ENCODE peak calls at places on chromosomes 4 and X, in four cellular contexts. One of them, this sample, is unnamed.

GRCh38 chrX:23766650-23767551 is 16.1 kb upstream of the SAT1 start:
- DNase-seq in upper lobe of left lung: no peak
- DNase-seq in pancreas: no peak
- DNase-seq in A549: no peak
- DNase-seq in this sample: no peak

GRCh38 chrX:65601530-65602281 is 65.7 kb upstream of the MSN start:
- DNase-seq in pancreas: peak
- DNase-seq in upper lobe of left lung: peak
- DNase-seq in A549: no peak
- DNase-seq in this sample: peak

GRCh38 chr4:119139822-119140252 is 4.2 kb downstream of the MYOZ2 start:
- DNase-seq in pancreas: no peak
- DNase-seq in upper lobe of left lung: no peak
- DNase-seq in A549: no peak
- DNase-seq in this sample: no peak

GRCh38 chr4:75232546-75232945 is 281.7 kb downstream of the RCHY1 start:
- DNase-seq in upper lobe of left lung: no peak
- DNase-seq in A549: no peak
- DNase-seq in pancreas: no peak
- DNase-seq in this sample: no peak

GRCh38 chrX:37347420-37347819 is 1.7 kb upstream of the PRRG1 start:
- DNase-seq in pancreas: no peak
- DNase-seq in upper lobe of left lung: no peak
- DNase-seq in A549: no peak
- DNase-seq in this sample: no peak

GRCh38 chrX:17072726-17073125 is 126.3 kb downstream of the REPS2 start:
- DNase-seq in upper lobe of left lung: no peak
- DNase-seq in pancreas: no peak
- DNase-seq in A549: no peak
- DNase-seq in this sample: no peak

GRCh38 chr4:127400736-127401346 is 231.9 kb upstream of the INTU start:
- DNase-seq in upper lobe of left lung: peak
- DNase-seq in pancreas: peak
- DNase-seq in A549: peak
- DNase-seq in this sample: no peak

GRCh38 chr4:40939826-40940225 is 190.1 kb downstream of the NSUN7 start:
- DNase-seq in pancreas: no peak
- DNase-seq in upper lobe of left lung: no peak
- DNase-seq in A549: no peak
- DNase-seq in this sample: no peak

GRCh38 chrX:55057691-55058249 is 17.1 kb upstream of the PAGE2B start:
- DNase-seq in A549: peak
- DNase-seq in upper lobe of left lung: no peak
- DNase-seq in pancreas: peak
- DNase-seq in this sample: no peak

GRCh38 chr4:89837385-89837995 is 529 bp upstream of the SNCA start:
- DNase-seq in upper lobe of left lung: no peak
- DNase-seq in pancreas: no peak
- DNase-seq in A549: peak
- DNase-seq in this sample: no peak

GRCh38 chr4:2936773-2937145 is 26.4 kb downstream of the NOP14 start:
- DNase-seq in upper lobe of left lung: peak
- DNase-seq in A549: no peak
- DNase-seq in pancreas: peak
- DNase-seq in this sample: peak

GRCh38 chr4:26995316-26995715 is 134.7 kb downstream of the STIM2 start:
- DNase-seq in pancreas: no peak
- DNase-seq in upper lobe of left lung: no peak
- DNase-seq in A549: no peak
- DNase-seq in this sample: no peak

GRCh38 chr4:180333156-180333555 is 1910.0 kb upstream of the TENM3 start:
- DNase-seq in A549: no peak
- DNase-seq in pancreas: no peak
- DNase-seq in upper lobe of left lung: no peak
- DNase-seq in this sample: no peak

GRCh38 chrX:29295987-29296680 is 708.9 kb downstream of the IL1RAPL1 start:
- DNase-seq in pancreas: no peak
- DNase-seq in A549: no peak
- DNase-seq in upper lobe of left lung: no peak
- DNase-seq in this sample: no peak

GRCh38 chr4:71709961-71710360 is 73.9 kb downstream of the GC start:
- DNase-seq in A549: no peak
- DNase-seq in upper lobe of left lung: no peak
- DNase-seq in pancreas: no peak
- DNase-seq in this sample: no peak

GRCh38 chr4:107913283-107913899 is 18.0 kb upstream of the CYP2U1 start:
- DNase-seq in A549: peak
- DNase-seq in upper lobe of left lung: peak
- DNase-seq in pancreas: peak
- DNase-seq in this sample: no peak

GRCh38 chrX:10197597-10198210 is 40.9 kb downstream of the CLCN4 start:
- DNase-seq in A549: no peak
- DNase-seq in pancreas: no peak
- DNase-seq in upper lobe of left lung: no peak
- DNase-seq in this sample: no peak

GRCh38 chr4:88797725-88798124 is 100.1 kb upstream of the NAP1L5 start:
- DNase-seq in A549: no peak
- DNase-seq in upper lobe of left lung: no peak
- DNase-seq in pancreas: no peak
- DNase-seq in this sample: no peak

GRCh38 chrX:24253030-24253429 is 60.8 kb downstream of the SUPT20HL2 start:
- DNase-seq in upper lobe of left lung: no peak
- DNase-seq in A549: no peak
- DNase-seq in pancreas: no peak
- DNase-seq in this sample: no peak

GRCh38 chrX:47751670-47752069 is 85.0 kb upstream of the ZNF81 start:
- DNase-seq in pancreas: peak
- DNase-seq in upper lobe of left lung: peak
- DNase-seq in A549: no peak
- DNase-seq in this sample: no peak

GRCh38 chr4:18686338-18687039 is 664.9 kb upstream of the LCORL start:
- DNase-seq in pancreas: no peak
- DNase-seq in A549: no peak
- DNase-seq in upper lobe of left lung: no peak
- DNase-seq in this sample: no peak

GRCh38 chr4:184100297-184100885 is 117.3 kb downstream of the ENPP6 start:
- DNase-seq in upper lobe of left lung: no peak
- DNase-seq in A549: peak
- DNase-seq in pancreas: peak
- DNase-seq in this sample: no peak

GRCh38 chr4:93828332-93828829 is at the start of gene ATOH1:
- DNase-seq in pancreas: peak
- DNase-seq in upper lobe of left lung: no peak
- DNase-seq in A549: peak
- DNase-seq in this sample: no peak

GRCh38 chr4:5050520-5050955 is 742 bp upstream of the STK32B start:
- DNase-seq in A549: peak
- DNase-seq in upper lobe of left lung: peak
- DNase-seq in pancreas: peak
- DNase-seq in this sample: peak

GRCh38 chr4:146998157-146998556 is 52.5 kb upstream of the TTC29 start:
- DNase-seq in upper lobe of left lung: no peak
- DNase-seq in A549: no peak
- DNase-seq in pancreas: no peak
- DNase-seq in this sample: no peak

GRCh38 chr4:78057600-78058560 is 757 bp downstream of the FRAS1 start:
- DNase-seq in pancreas: peak
- DNase-seq in upper lobe of left lung: peak
- DNase-seq in A549: peak
- DNase-seq in this sample: peak

GRCh38 chr4:80184791-80185756 is 12.2 kb upstream of the PRDM8 start:
- DNase-seq in pancreas: no peak
- DNase-seq in A549: no peak
- DNase-seq in upper lobe of left lung: no peak
- DNase-seq in this sample: no peak

GRCh38 chr4:87916636-87917035 is 58.9 kb upstream of the SPP1 start:
- DNase-seq in pancreas: no peak
- DNase-seq in upper lobe of left lung: no peak
- DNase-seq in A549: no peak
- DNase-seq in this sample: no peak

GRCh38 chr4:183867247-183867646 is 37.9 kb upstream of the STOX2 start:
- DNase-seq in upper lobe of left lung: no peak
- DNase-seq in pancreas: no peak
- DNase-seq in A549: no peak
- DNase-seq in this sample: no peak

DNA sequence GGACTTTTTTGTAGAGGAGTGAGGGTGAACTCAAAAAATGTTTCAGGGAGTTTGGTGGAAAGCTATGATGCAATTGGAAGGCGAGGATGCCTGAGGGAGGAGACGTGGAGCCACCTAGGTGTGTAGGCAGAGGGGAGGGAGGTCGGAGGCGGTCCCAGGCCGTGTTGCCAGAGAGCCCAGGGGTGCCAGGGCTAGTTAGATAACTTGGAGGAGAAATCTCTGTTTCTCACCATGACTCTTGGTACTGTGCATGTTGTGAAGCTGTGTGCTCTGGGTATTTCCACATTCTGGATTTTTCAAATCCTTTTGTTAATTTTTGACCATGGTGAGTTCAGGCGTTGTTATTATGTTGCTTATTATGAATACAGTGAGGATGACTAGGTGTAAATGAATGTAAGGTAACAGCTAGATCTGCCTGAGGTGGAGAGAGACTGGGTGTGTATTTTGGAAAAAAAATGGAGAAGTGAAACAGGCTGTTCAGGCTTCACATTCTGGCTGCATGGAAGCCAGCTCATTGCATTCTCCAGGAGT is 4.5 kb downstream of the RAB9A start:
- DNase-seq in A549: no peak
- DNase-seq in upper lobe of left lung: no peak
- DNase-seq in pancreas: no peak
- DNase-seq in this sample: no peak
- H3K4me3 ChIP-seq in A549: no peak
- H3K4me3 ChIP-seq in upper lobe of left lung: no peak
- H3K4me3 ChIP-seq in pancreas: no peak
- H3K4me3 ChIP-seq in this sample: peak

GRCh38 chrX:147978931-147979330 is 2.2 kb upstream of the FMR1NB start:
- DNase-seq in pancreas: no peak
- DNase-seq in upper lobe of left lung: no peak
- DNase-seq in A549: no peak
- DNase-seq in this sample: no peak
- TF ChIP-seq CTCF in pancreas: no peak
- TF ChIP-seq CTCF in upper lobe of left lung: no peak
- TF ChIP-seq CTCF in A549: no peak
- TF ChIP-seq CTCF in this sample: no peak

GRCh38 chrX:135000516-135000915 is 9.7 kb downstream of the SMIM10 start:
- DNase-seq in pancreas: no peak
- DNase-seq in A549: peak
- DNase-seq in upper lobe of left lung: no peak
- DNase-seq in this sample: no peak
- H3K4me3 ChIP-seq in pancreas: no peak
- H3K4me3 ChIP-seq in A549: no peak
- H3K4me3 ChIP-seq in upper lobe of left lung: no peak
- H3K4me3 ChIP-seq in this sample: no peak

GRCh38 chrX:48761674-48762471 is at the start of gene GLOD5:
- DNase-seq in upper lobe of left lung: peak
- DNase-seq in A549: no peak
- DNase-seq in pancreas: peak
- DNase-seq in this sample: no peak
- TF ChIP-seq CTCF in upper lobe of left lung: no peak
- TF ChIP-seq CTCF in A549: peak
- TF ChIP-seq CTCF in pancreas: no peak
- TF ChIP-seq CTCF in this sample: no peak

GRCh38 chrX:1623691-1624090 is 8.8 kb downstream of the ASMT start:
- DNase-seq in upper lobe of left lung: no peak
- DNase-seq in pancreas: no peak
- DNase-seq in A549: no peak
- DNase-seq in this sample: no peak
- H3K4me3 ChIP-seq in upper lobe of left lung: no peak
- H3K4me3 ChIP-seq in pancreas: no peak
- H3K4me3 ChIP-seq in A549: no peak
- H3K4me3 ChIP-seq in this sample: no peak

GRCh38 chr4:1745697-1746096 is 24.4 kb downstream of the TACC3 start:
- DNase-seq in pancreas: no peak
- DNase-seq in A549: no peak
- DNase-seq in upper lobe of left lung: no peak
- DNase-seq in this sample: no peak

GRCh38 chr4:1747603-1747967 is 26.3 kb downstream of the TACC3 start:
- DNase-seq in upper lobe of left lung: no peak
- DNase-seq in A549: no peak
- DNase-seq in pancreas: no peak
- DNase-seq in this sample: no peak

GRCh38 chr4:1745165-1745564 is 23.8 kb downstream of the TACC3 start:
- DNase-seq in A549: no peak
- DNase-seq in upper lobe of left lung: no peak
- DNase-seq in pancreas: no peak
- DNase-seq in this sample: no peak

GRCh38 chr4:1746919-1747602 is 25.7 kb downstream of the TACC3 start:
- DNase-seq in A549: no peak
- DNase-seq in pancreas: no peak
- DNase-seq in upper lobe of left lung: no peak
- DNase-seq in this sample: no peak

GRCh38 chr4:1746265-1746691 is 25.0 kb downstream of the TACC3 start:
- DNase-seq in A549: peak
- DNase-seq in pancreas: peak
- DNase-seq in upper lobe of left lung: peak
- DNase-seq in this sample: no peak
- TF ChIP-seq CTCF in A549: peak
- TF ChIP-seq CTCF in pancreas: peak
- TF ChIP-seq CTCF in upper lobe of left lung: peak
- TF ChIP-seq CTCF in this sample: peak

GRCh38 chrX:148538582-148538981 is 38.2 kb downstream of the AFF2 start:
- DNase-seq in upper lobe of left lung: no peak
- DNase-seq in A549: no peak
- DNase-seq in pancreas: no peak
- DNase-seq in this sample: no peak

GRCh38 chrX:148537556-148538182 is 37.3 kb downstream of the AFF2 start:
- DNase-seq in A549: no peak
- DNase-seq in pancreas: no peak
- DNase-seq in upper lobe of left lung: no peak
- DNase-seq in this sample: no peak

GRCh38 chrX:148540114-148540513 is 39.7 kb downstream of the AFF2 start:
- DNase-seq in A549: no peak
- DNase-seq in upper lobe of left lung: no peak
- DNase-seq in pancreas: no peak
- DNase-seq in this sample: no peak

GRCh38 chrX:148542481-148543255 is 42.3 kb downstream of the AFF2 start:
- DNase-seq in upper lobe of left lung: no peak
- DNase-seq in pancreas: no peak
- DNase-seq in A549: no peak
- DNase-seq in this sample: no peak

GRCh38 chrX:148541461-148541983 is 41.1 kb downstream of the AFF2 start:
- DNase-seq in pancreas: no peak
- DNase-seq in upper lobe of left lung: no peak
- DNase-seq in A549: no peak
- DNase-seq in this sample: no peak
- H3K4me3 ChIP-seq in pancreas: no peak
- H3K4me3 ChIP-seq in upper lobe of left lung: no peak
- H3K4me3 ChIP-seq in A549: no peak
- H3K4me3 ChIP-seq in this sample: no peak

DNA sequence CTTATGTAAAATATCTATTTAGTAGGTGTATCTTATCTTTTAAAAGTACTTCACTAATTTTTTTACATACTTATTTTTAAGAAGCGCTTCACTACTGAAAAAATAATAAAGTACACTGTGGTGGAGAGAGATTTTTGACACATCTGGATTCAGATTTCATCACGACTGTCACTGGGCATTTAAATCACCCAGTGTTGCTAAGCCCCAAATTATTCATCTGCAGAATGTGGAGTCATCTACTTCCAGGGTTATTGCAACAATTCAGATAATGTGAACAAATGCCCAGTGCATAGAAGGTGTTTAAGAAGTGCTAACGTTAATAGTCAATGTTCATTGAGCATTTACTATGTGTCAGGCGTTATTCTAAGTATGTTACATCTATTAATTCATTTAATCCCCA is 41.8 kb downstream of the AASDH start:
- DNase-seq in pancreas: no peak
- DNase-seq in upper lobe of left lung: no peak
- DNase-seq in A549: no peak
- DNase-seq in this sample: no peak
- TF ChIP-seq CTCF in pancreas: no peak
- TF ChIP-seq CTCF in upper lobe of left lung: no peak
- TF ChIP-seq CTCF in A549: no peak
- TF ChIP-seq CTCF in this sample: no peak